ENCODE peak calls at places on chromosomes 5 and 9, in ten cellular contexts. U is vagina, V is right cardiac atrium, F is left ventricle myocardium inferior, Y is heart right ventricle, S is A549, I is astrocyte, J is hepatocyte, W is stomach, A is PC-9. G is an unnamed sample. For H3K4me1, the result is how much of the 10 kb centered on the place peaks cover.

GRCh38 chr5:174301848-174302625 is 256.5 kb downstream of the NSG2 start:
- DNase-seq in U (peak), V (no peak), F (no peak), Y (no peak), S (no peak), I (no peak), J (no peak), W (no peak), A (no peak), G (no peak)

GRCh38 chr5:103397996-103398581 is 139.5 kb downstream of the MACIR start:
- DNase-seq in U (no peak), V (no peak), F (no peak), Y (no peak), S (no peak), I (peak), J (no peak), W (no peak), A (no peak), G (no peak)

GRCh38 chr9:128863647-128864046 is 18.1 kb downstream of the KYAT1 start:
- DNase-seq in U (no peak), V (peak), F (peak), Y (peak), S (peak), I (peak), J (peak), W (peak), A (peak), G (peak)

GRCh38 chr9:78899006-78899405 is 602.1 kb downstream of the PSAT1 start:
- DNase-seq in U (no peak), V (no peak), F (no peak), Y (no peak), S (no peak), I (no peak), J (no peak), W (no peak), A (no peak), G (no peak)

GRCh38 chr9:83630938-83631457 is 8.1 kb downstream of the IDNK start:
- DNase-seq in U (no peak), V (no peak), F (no peak), Y (no peak), S (no peak), I (peak), J (no peak), W (no peak), A (no peak), G (no peak)

GRCh38 chr9:121887553-121888437 is 205.3 kb downstream of the TTLL11 start:
- DNase-seq in U (no peak), V (no peak), F (no peak), Y (no peak), S (no peak), I (no peak), J (no peak), W (no peak), A (no peak), G (no peak)

GRCh38 chr9:21682981-21683380 is 119.5 kb upstream of the MTAP start:
- DNase-seq in U (no peak), V (no peak), F (no peak), Y (no peak), S (no peak), I (peak), J (no peak), W (no peak), A (peak), G (no peak)

GRCh38 chr5:155004138-155004744 is 9.3 kb upstream of the KIF4B start:
- DNase-seq in U (no peak), V (peak), F (no peak), Y (peak), S (no peak), I (no peak), J (peak), W (peak), A (no peak), G (no peak)

GRCh38 chr5:76403713-76403962 is 553 bp downstream of the IQGAP2 start:
- DNase-seq in U (no peak), V (no peak), F (no peak), Y (peak), S (peak), I (no peak), J (no peak), W (no peak), A (no peak), G (no peak)

GRCh38 chr9:811101-811531 is 30.4 kb upstream of the DMRT1 start:
- DNase-seq in U (no peak), V (no peak), F (peak), Y (peak), S (peak), I (peak), J (no peak), W (no peak), A (peak), G (no peak)

GRCh38 chr5:1109542-1110259 is 2.2 kb downstream of the SLC12A7 start:
- DNase-seq in U (no peak), V (no peak), F (no peak), Y (no peak), S (no peak), I (no peak), J (no peak), W (no peak), A (no peak), G (no peak)

GRCh38 chr5:1108865-1109174 is 3.0 kb downstream of the SLC12A7 start:
- DNase-seq in U (no peak), V (no peak), F (no peak), Y (no peak), S (no peak), I (no peak), J (no peak), W (no peak), A (no peak), G (no peak)

GRCh38 chr5:1106385-1107166 is 5.3 kb downstream of the SLC12A7 start:
- DNase-seq in U (no peak), V (no peak), F (no peak), Y (no peak), S (no peak), I (no peak), J (peak), W (no peak), A (no peak), G (no peak)

GRCh38 chr5:1107167-1108007 is 4.5 kb downstream of the SLC12A7 start:
- DNase-seq in U (no peak), V (no peak), F (no peak), Y (no peak), S (no peak), I (no peak), J (peak), W (no peak), A (no peak), G (no peak)

GRCh38 chr5:1108008-1108864 is 3.6 kb downstream of the SLC12A7 start:
- DNase-seq in U (no peak), V (no peak), F (no peak), Y (no peak), S (no peak), I (no peak), J (no peak), W (no peak), A (no peak), G (no peak)
- H3K4me1 ChIP-seq in U (half or more), V (under half), F (half or more), Y (half or more), S (half or more), I (under half), J (half or more), W (half or more), A (under half), G (under half)

DNA sequence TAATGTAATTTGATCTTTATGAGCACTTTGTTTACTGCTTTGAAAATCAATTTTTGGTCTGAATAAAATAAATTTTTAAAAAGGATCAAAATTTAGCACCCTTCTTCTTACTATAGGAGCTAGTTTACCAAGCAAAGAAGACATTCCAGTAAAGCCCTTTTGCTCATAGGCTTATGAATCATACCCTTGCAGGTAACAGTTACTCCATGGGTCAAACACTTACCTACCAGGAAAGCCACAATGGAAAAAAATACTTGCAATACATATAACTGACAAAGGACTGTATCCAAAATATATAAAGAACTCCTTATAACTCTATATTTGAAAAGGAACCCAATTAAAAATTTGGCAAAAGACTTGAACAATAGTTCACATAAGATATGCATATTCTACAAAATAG is 66.6 kb downstream of the SHOC1 start:
- DNase-seq in U (no peak), V (no peak), F (no peak), Y (no peak), S (no peak), I (peak), J (no peak), W (no peak), A (peak), G (no peak)
- H3K27ac ChIP-seq in U (no peak), V (no peak), F (no peak), Y (no peak), S (peak), I (peak), J (no peak), W (no peak), A (peak), G (no peak)

GRCh38 chr9:130845254-130845653 is 10.2 kb downstream of the ABL1 start:
- DNase-seq in U (no peak), V (peak), F (no peak), Y (no peak), S (no peak), I (no peak), J (no peak), W (no peak), A (no peak), G (peak)

GRCh38 chr9:130845901-130846381 is 10.9 kb downstream of the ABL1 start:
- DNase-seq in U (no peak), V (peak), F (no peak), Y (no peak), S (peak), I (peak), J (peak), W (no peak), A (no peak), G (no peak)

GRCh38 chr9:130847306-130848217 is 12.5 kb downstream of the ABL1 start:
- DNase-seq in U (no peak), V (peak), F (peak), Y (peak), S (peak), I (peak), J (peak), W (peak), A (no peak), G (peak)

GRCh38 chr9:130849356-130849755 is 14.3 kb downstream of the ABL1 start:
- DNase-seq in U (no peak), V (no peak), F (no peak), Y (no peak), S (no peak), I (no peak), J (no peak), W (no peak), A (no peak), G (no peak)

GRCh38 chr9:130846487-130847305 is 11.6 kb downstream of the ABL1 start:
- DNase-seq in U (no peak), V (peak), F (peak), Y (peak), S (peak), I (peak), J (no peak), W (peak), A (no peak), G (peak)
- H3K4me3 ChIP-seq in U (peak), V (peak), F (peak), Y (peak), S (peak), I (peak), J (no peak), W (no peak), A (no peak), G (peak)

GRCh38 chr5:141511771-141512325 is 23.0 kb downstream of the PCDHGC5 start:
- DNase-seq in U (no peak), V (peak), F (no peak), Y (no peak), S (no peak), I (no peak), J (no peak), W (no peak), A (no peak), G (no peak)

GRCh38 chr5:141512390-141513020 is 23.6 kb downstream of the PCDHGC5 start:
- DNase-seq in U (no peak), V (peak), F (peak), Y (peak), S (peak), I (peak), J (peak), W (peak), A (no peak), G (peak)

GRCh38 chr5:141513021-141513626 is 24.2 kb downstream of the PCDHGC5 start:
- DNase-seq in U (no peak), V (peak), F (no peak), Y (peak), S (no peak), I (peak), J (no peak), W (no peak), A (no peak), G (no peak)

GRCh38 chr5:141510160-141510559 is 21.3 kb downstream of the PCDHGC5 start:
- DNase-seq in U (no peak), V (peak), F (no peak), Y (no peak), S (no peak), I (no peak), J (no peak), W (no peak), A (no peak), G (no peak)

DNA sequence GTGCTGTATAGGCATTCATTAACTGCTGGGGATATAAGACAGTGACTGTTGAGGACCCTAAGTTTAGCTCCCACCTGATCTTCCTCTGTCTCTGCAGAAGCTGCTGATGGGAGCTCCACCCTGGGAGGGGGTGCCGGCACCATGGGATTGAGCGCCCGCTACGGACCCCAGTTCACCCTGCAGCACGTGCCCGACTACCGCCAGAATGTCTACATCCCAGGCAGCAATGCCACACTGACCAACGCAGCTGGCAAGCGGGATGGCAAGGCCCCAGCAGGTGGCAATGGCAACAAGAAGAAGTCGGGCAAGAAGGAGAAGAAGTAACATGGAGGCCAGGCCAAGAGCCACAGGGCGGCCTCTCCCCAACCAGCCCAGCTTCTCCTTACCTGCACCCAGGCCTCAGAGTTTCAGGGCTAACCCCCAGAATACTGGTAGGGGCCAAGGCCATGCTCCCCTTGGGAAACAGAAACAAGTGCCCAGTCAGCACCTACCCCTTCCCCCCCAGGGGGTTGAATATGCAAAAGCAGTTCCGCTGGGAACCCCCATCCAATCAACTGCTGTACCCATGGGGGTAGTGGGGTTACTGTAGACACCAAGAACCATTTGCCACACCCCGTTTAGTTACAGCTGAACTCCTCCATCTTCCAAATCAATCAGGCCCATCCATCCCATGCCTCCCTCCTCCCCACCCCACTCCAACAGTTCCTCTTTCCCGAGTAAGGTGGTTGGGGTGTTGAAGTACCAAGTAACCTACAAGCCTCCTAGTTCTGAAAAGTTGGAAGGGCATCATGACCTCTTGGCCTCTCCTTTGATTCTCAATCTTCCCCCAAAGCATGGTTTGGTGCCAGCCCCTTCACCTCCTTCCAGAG is 22.2 kb downstream of the PCDHGC5 start:
- DNase-seq in U (no peak), V (peak), F (no peak), Y (no peak), S (no peak), I (no peak), J (no peak), W (no peak), A (no peak), G (no peak)
- H3K4me1 ChIP-seq in U (half or more), V (under half), F (half or more), Y (half or more), S (under half), I (half or more), J (half or more), W (under half), A (under half), G (under half)

GRCh38 chr9:129999123-129999510 is 43.9 kb downstream of the FNBP1 start:
- DNase-seq in U (no peak), V (no peak), F (no peak), Y (no peak), S (no peak), I (no peak), J (no peak), W (no peak), A (no peak), G (no peak)
- H3K27ac ChIP-seq in U (peak), V (no peak), F (no peak), Y (no peak), S (no peak), I (no peak), J (peak), W (peak), A (no peak), G (peak)

G was measured in uterus.